ENCODE peak calls at places on chromosomes 16 and 17, in six cellular contexts. One of them, this sample, is unnamed.

GRCh38 chr16:83901101-83901500 is 2.2 kb downstream of the MLYCD start:
- DNase-seq in A549: no peak
- DNase-seq in left colon: no peak
- DNase-seq in RCC 7860: peak
- DNase-seq in iPS-NIHi11: no peak
- DNase-seq in KBM-7: no peak
- DNase-seq in this sample: no peak

GRCh38 chr17:41835800-41836549 is at the start of gene NT5C3B:
- DNase-seq in RCC 7860: peak
- DNase-seq in left colon: peak
- DNase-seq in iPS-NIHi11: peak
- DNase-seq in KBM-7: peak
- DNase-seq in A549: peak
- DNase-seq in this sample: peak

GRCh38 chr17:41538565-41538991 is 10.5 kb upstream of the KRT19 start:
- DNase-seq in iPS-NIHi11: no peak
- DNase-seq in KBM-7: no peak
- DNase-seq in A549: no peak
- DNase-seq in RCC 7860: peak
- DNase-seq in left colon: no peak
- DNase-seq in this sample: no peak

GRCh38 chr17:76903631-76904030 is 35.4 kb downstream of the MGAT5B start:
- DNase-seq in A549: no peak
- DNase-seq in left colon: no peak
- DNase-seq in RCC 7860: no peak
- DNase-seq in iPS-NIHi11: no peak
- DNase-seq in KBM-7: no peak
- DNase-seq in this sample: no peak

GRCh38 chr16:23865853-23866252 is 30.1 kb downstream of the PRKCB start:
- DNase-seq in A549: no peak
- DNase-seq in left colon: no peak
- DNase-seq in KBM-7: no peak
- DNase-seq in RCC 7860: no peak
- DNase-seq in iPS-NIHi11: peak
- DNase-seq in this sample: no peak

GRCh38 chr17:80942360-80943345 is 49.0 kb upstream of the CHMP6 start:
- DNase-seq in RCC 7860: no peak
- DNase-seq in iPS-NIHi11: peak
- DNase-seq in A549: no peak
- DNase-seq in left colon: peak
- DNase-seq in KBM-7: no peak
- DNase-seq in this sample: peak

GRCh38 chr17:12691173-12691572 is 25.5 kb downstream of the MYOCD start:
- DNase-seq in KBM-7: no peak
- DNase-seq in RCC 7860: no peak
- DNase-seq in A549: no peak
- DNase-seq in left colon: no peak
- DNase-seq in iPS-NIHi11: no peak
- DNase-seq in this sample: no peak

GRCh38 chr17:50547736-50548083 is 736 bp downstream of the SPATA20 start:
- DNase-seq in RCC 7860: no peak
- DNase-seq in iPS-NIHi11: no peak
- DNase-seq in left colon: peak
- DNase-seq in KBM-7: no peak
- DNase-seq in A549: no peak
- DNase-seq in this sample: peak

GRCh38 chr17:32259596-32259995 is 6.0 kb upstream of the RHBDL3 start:
- DNase-seq in KBM-7: no peak
- DNase-seq in left colon: no peak
- DNase-seq in A549: no peak
- DNase-seq in RCC 7860: no peak
- DNase-seq in iPS-NIHi11: no peak
- DNase-seq in this sample: no peak

GRCh38 chr16:83980794-83981193 is 12.8 kb downstream of the NECAB2 start:
- DNase-seq in left colon: no peak
- DNase-seq in KBM-7: no peak
- DNase-seq in RCC 7860: no peak
- DNase-seq in A549: no peak
- DNase-seq in iPS-NIHi11: no peak
- DNase-seq in this sample: no peak

GRCh38 chr16:4613636-4614570 is 785 bp downstream of the UBALD1 start:
- DNase-seq in left colon: no peak
- DNase-seq in iPS-NIHi11: peak
- DNase-seq in RCC 7860: peak
- DNase-seq in A549: no peak
- DNase-seq in KBM-7: peak
- DNase-seq in this sample: peak

GRCh38 chr17:55037828-55038227 is 69.3 kb downstream of the STXBP4 start:
- DNase-seq in RCC 7860: no peak
- DNase-seq in KBM-7: no peak
- DNase-seq in iPS-NIHi11: no peak
- DNase-seq in left colon: no peak
- DNase-seq in A549: no peak
- DNase-seq in this sample: no peak

GRCh38 chr16:81940781-81941560 is 70.3 kb downstream of the SDR42E1 start:
- DNase-seq in left colon: no peak
- DNase-seq in KBM-7: peak
- DNase-seq in A549: peak
- DNase-seq in iPS-NIHi11: peak
- DNase-seq in RCC 7860: no peak
- DNase-seq in this sample: no peak

GRCh38 chr16:89183975-89184684 is 12.6 kb downstream of the CDH15 start:
- DNase-seq in KBM-7: no peak
- DNase-seq in RCC 7860: no peak
- DNase-seq in iPS-NIHi11: no peak
- DNase-seq in left colon: no peak
- DNase-seq in A549: no peak
- DNase-seq in this sample: no peak

GRCh38 chr17:19448341-19449268 is 37.6 kb downstream of the RNF112 start:
- DNase-seq in iPS-NIHi11: peak
- DNase-seq in A549: no peak
- DNase-seq in left colon: no peak
- DNase-seq in KBM-7: no peak
- DNase-seq in RCC 7860: peak
- DNase-seq in this sample: no peak

GRCh38 chr17:80872999-80873951 is 118.4 kb upstream of the CHMP6 start:
- DNase-seq in A549: peak
- DNase-seq in left colon: peak
- DNase-seq in KBM-7: no peak
- DNase-seq in iPS-NIHi11: peak
- DNase-seq in RCC 7860: peak
- DNase-seq in this sample: no peak

GRCh38 chr16:17275076-17275732 is 195.6 kb downstream of the XYLT1 start:
- DNase-seq in iPS-NIHi11: no peak
- DNase-seq in A549: peak
- DNase-seq in RCC 7860: no peak
- DNase-seq in KBM-7: peak
- DNase-seq in left colon: peak
- DNase-seq in this sample: no peak

GRCh38 chr17:79977711-79978544 is 57.7 kb downstream of the TBC1D16 start:
- DNase-seq in RCC 7860: no peak
- DNase-seq in A549: no peak
- DNase-seq in left colon: no peak
- DNase-seq in iPS-NIHi11: no peak
- DNase-seq in KBM-7: no peak
- DNase-seq in this sample: no peak

GRCh38 chr16:3659200-3659599 is 4.7 kb downstream of the DNASE1 start:
- DNase-seq in iPS-NIHi11: no peak
- DNase-seq in left colon: no peak
- DNase-seq in A549: no peak
- DNase-seq in KBM-7: no peak
- DNase-seq in RCC 7860: no peak
- DNase-seq in this sample: no peak

GRCh38 chr17:67546578-67547527 is 169.8 kb downstream of the PITPNC1 start:
- DNase-seq in RCC 7860: no peak
- DNase-seq in KBM-7: peak
- DNase-seq in A549: no peak
- DNase-seq in iPS-NIHi11: no peak
- DNase-seq in left colon: peak
- DNase-seq in this sample: peak

GRCh38 chr17:16929281-16929680 is 42.6 kb downstream of the TNFRSF13B start:
- DNase-seq in KBM-7: no peak
- DNase-seq in iPS-NIHi11: no peak
- DNase-seq in left colon: no peak
- DNase-seq in A549: no peak
- DNase-seq in RCC 7860: no peak
- DNase-seq in this sample: no peak

GRCh38 chr17:71764507-71764906 is 356.3 kb upstream of the SOX9 start:
- DNase-seq in KBM-7: peak
- DNase-seq in iPS-NIHi11: peak
- DNase-seq in A549: peak
- DNase-seq in RCC 7860: peak
- DNase-seq in left colon: peak
- DNase-seq in this sample: no peak

GRCh38 chr17:75346906-75347305 is 57.7 kb upstream of the SLC25A19 start:
- DNase-seq in KBM-7: peak
- DNase-seq in A549: no peak
- DNase-seq in RCC 7860: no peak
- DNase-seq in iPS-NIHi11: no peak
- DNase-seq in left colon: no peak
- DNase-seq in this sample: no peak

GRCh38 chr17:3865166-3865565 is 19.1 kb upstream of the NCBP3 start:
- DNase-seq in left colon: peak
- DNase-seq in RCC 7860: peak
- DNase-seq in KBM-7: no peak
- DNase-seq in A549: no peak
- DNase-seq in iPS-NIHi11: no peak
- DNase-seq in this sample: no peak

GRCh38 chr17:77770331-77771105 is 188.0 kb upstream of the TNRC6C start:
- DNase-seq in A549: no peak
- DNase-seq in KBM-7: no peak
- DNase-seq in RCC 7860: no peak
- DNase-seq in iPS-NIHi11: no peak
- DNase-seq in left colon: no peak
- DNase-seq in this sample: no peak

GRCh38 chr16:10851512-10851911 is 25.5 kb upstream of the CIITA start:
- DNase-seq in KBM-7: no peak
- DNase-seq in iPS-NIHi11: no peak
- DNase-seq in A549: no peak
- DNase-seq in left colon: no peak
- DNase-seq in RCC 7860: no peak
- DNase-seq in this sample: no peak

GRCh38 chr16:71971571-71971970 is 28.6 kb downstream of the PKD1L3 start:
- DNase-seq in iPS-NIHi11: no peak
- DNase-seq in left colon: no peak
- DNase-seq in A549: no peak
- DNase-seq in KBM-7: no peak
- DNase-seq in RCC 7860: no peak
- DNase-seq in this sample: no peak

GRCh38 chr16:53849585-53849984 is 145.6 kb downstream of the FTO start:
- DNase-seq in KBM-7: no peak
- DNase-seq in iPS-NIHi11: no peak
- DNase-seq in left colon: no peak
- DNase-seq in RCC 7860: no peak
- DNase-seq in A549: no peak
- DNase-seq in this sample: no peak

GRCh38 chr17:44642861-44643260 is 13.4 kb upstream of the MEIOC start:
- DNase-seq in A549: no peak
- DNase-seq in left colon: no peak
- DNase-seq in RCC 7860: no peak
- DNase-seq in iPS-NIHi11: no peak
- DNase-seq in KBM-7: no peak
- DNase-seq in this sample: no peak

GRCh38 chr16:55622930-55623561 is 32.7 kb upstream of the SLC6A2 start:
- DNase-seq in iPS-NIHi11: peak
- DNase-seq in RCC 7860: no peak
- DNase-seq in A549: peak
- DNase-seq in KBM-7: no peak
- DNase-seq in left colon: no peak
- DNase-seq in this sample: no peak